ENCODE peak calls at places on chromosomes 13 and 19, in seven cellular contexts. P is ELR; O is CD8-positive, alpha-beta memory T cell; X is type B pancreatic cell; B is H54; E is NCI-H1436 treated with DMSO at 0.1 percent for 48 hours; V is activated T-cell treated with anti-CD3 and anti-CD28 coated beads, Interleukin-2, amount 50 U/mL, for 72 hours. M is an unnamed sample.

GRCh38 chr13:94079876-94080275 is 399.6 kb downstream of the DCT start:
- DNase-seq in P (no peak), X (no peak), V (no peak), B (no peak), O (no peak), E (no peak), M (peak)

GRCh38 chr19:28846094-28846812 is 366.7 kb downstream of the UQCRFS1 start:
- DNase-seq in V (no peak), E (no peak), P (no peak), O (no peak), B (no peak), X (no peak), M (no peak)

GRCh38 chr19:51706885-51707284 is 13.8 kb downstream of the SPACA6 start:
- DNase-seq in V (no peak), X (no peak), B (no peak), E (no peak), P (no peak), O (no peak), M (no peak)

GRCh38 chr19:46288896-46289588 is 7.8 kb upstream of the HIF3A start:
- DNase-seq in O (no peak), V (no peak), P (peak), X (no peak), E (no peak), B (peak), M (peak)

GRCh38 chr19:3404324-3405260 is 38.2 kb downstream of the NFIC start:
- DNase-seq in E (no peak), P (peak), V (no peak), O (no peak), B (no peak), X (no peak), M (peak)

GRCh38 chr19:31517466-31518180 is 168.4 kb upstream of the TSHZ3 start:
- DNase-seq in E (no peak), B (no peak), O (no peak), P (no peak), V (no peak), X (peak), M (no peak)

GRCh38 chr19:19636573-19636972 is 6.9 kb downstream of the GMIP start:
- DNase-seq in V (no peak), X (no peak), P (no peak), B (no peak), E (no peak), O (no peak), M (no peak)

GRCh38 chr13:101453784-101454201 is 1.3 kb downstream of the ITGBL1 start:
- DNase-seq in B (no peak), P (peak), O (no peak), E (peak), X (no peak), V (no peak), M (peak)

GRCh38 chr13:28613562-28613961 is 45.4 kb upstream of the POMP start:
- DNase-seq in E (no peak), P (no peak), V (no peak), X (no peak), B (no peak), O (no peak), M (no peak)

GRCh38 chr19:13894552-13894951 is 11.4 kb downstream of the BRME1 start:
- DNase-seq in P (no peak), X (no peak), B (no peak), E (no peak), O (no peak), V (no peak), M (no peak)

GRCh38 chr19:38852231-38853044 is 2.7 kb upstream of the HNRNPL start:
- DNase-seq in X (peak), B (peak), O (peak), V (peak), P (peak), E (no peak), M (peak)

GRCh38 chr13:49495783-49496762 is at the start of gene PHF11:
- DNase-seq in B (peak), X (peak), E (no peak), P (peak), O (peak), V (peak), M (peak)

GRCh38 chr19:9966448-9966847 is 30.1 kb upstream of the OLFM2 start:
- DNase-seq in E (no peak), P (no peak), O (no peak), B (no peak), V (no peak), X (no peak), M (no peak)

GRCh38 chr13:40910324-40911050 is 108.6 kb downstream of the ELF1 start:
- DNase-seq in X (no peak), B (no peak), V (no peak), O (no peak), E (no peak), P (peak), M (peak)

GRCh38 chr19:8526345-8527062 is 12.5 kb upstream of the ZNF414 start:
- DNase-seq in O (peak), P (peak), E (no peak), V (peak), B (peak), X (peak), M (peak)

GRCh38 chr19:36141039-36141914 is 1.4 kb downstream of the CAPNS1 start:
- DNase-seq in P (peak), X (peak), O (peak), B (peak), E (peak), V (peak), M (peak)

GRCh38 chr13:37686501-37686900 is 87.9 kb upstream of the POSTN start:
- DNase-seq in V (no peak), O (no peak), P (no peak), E (no peak), B (no peak), X (no peak), M (no peak)

GRCh38 chr19:58380736-58381459 is at the start of gene ZNF837:
- DNase-seq in E (peak), P (peak), V (peak), O (peak), B (peak), X (peak), M (peak)

GRCh38 chr13:19606152-19606551 is 27.3 kb upstream of the MPHOSPH8 start:
- DNase-seq in B (peak), V (no peak), O (no peak), X (no peak), P (peak), E (no peak), M (peak)

GRCh38 chr13:108681986-108682562 is 52.7 kb downstream of the MYO16 start:
- DNase-seq in E (no peak), P (no peak), V (no peak), X (no peak), O (no peak), B (no peak), M (no peak)

GRCh38 chr19:2333027-2333806 is 4.7 kb downstream of the SPPL2B start:
- DNase-seq in P (no peak), O (peak), B (no peak), E (no peak), X (no peak), V (no peak), M (no peak)

GRCh38 chr19:4066682-4067395 is at the start of gene ZBTB7A:
- DNase-seq in X (no peak), B (peak), V (peak), E (no peak), P (peak), O (peak), M (peak)

GRCh38 chr13:39297664-39298171 is 259.5 kb downstream of the NHLRC3 start:
- DNase-seq in X (no peak), B (no peak), V (no peak), E (no peak), P (no peak), O (no peak), M (peak)

GRCh38 chr13:40565282-40566148 is 100.9 kb downstream of the FOXO1 start:
- DNase-seq in P (peak), O (no peak), B (peak), X (no peak), V (peak), E (no peak), M (no peak)

GRCh38 chr19:30086916-30087315 is 144.9 kb downstream of the URI1 start:
- DNase-seq in P (no peak), V (no peak), E (no peak), X (no peak), O (no peak), B (no peak), M (no peak)

GRCh38 chr13:114111577-114111976 is 20.8 kb downstream of the RASA3 start:
- DNase-seq in O (peak), V (peak), B (no peak), P (peak), E (no peak), X (no peak), M (peak)

GRCh38 chr19:55212447-55212846 is 3.1 kb upstream of the PTPRH start:
- DNase-seq in V (peak), E (no peak), B (no peak), X (no peak), P (peak), O (no peak), M (no peak)

GRCh38 chr13:29677627-29678026 is 82.1 kb upstream of the SLC7A1 start:
- DNase-seq in P (no peak), O (no peak), B (no peak), V (no peak), E (no peak), X (no peak), M (no peak)

GRCh38 chr19:53903055-53903680 is 5.9 kb upstream of the CACNG7 start:
- DNase-seq in V (peak), B (peak), O (peak), P (peak), X (no peak), E (no peak), M (no peak)

GRCh38 chr19:2867025-2867991 is at the start of gene ZNF556:
- DNase-seq in E (peak), P (no peak), X (no peak), O (no peak), V (no peak), B (peak), M (peak)

GRCh38 chr13:41458187-41458938 is 1.0 kb downstream of the RGCC start:
- DNase-seq in P (peak), E (no peak), X (no peak), B (no peak), O (peak), V (peak), M (no peak)

GRCh38 chr19:42634409-42635232 is 39.9 kb upstream of the CEACAM8 start:
- DNase-seq in E (no peak), V (peak), O (no peak), X (no peak), P (peak), B (peak), M (peak)

GRCh38 chr13:112952759-112953541 is 16.1 kb upstream of the MCF2L start:
- DNase-seq in P (no peak), B (no peak), O (no peak), E (no peak), X (no peak), V (no peak), M (no peak)

GRCh38 chr13:39767791-39768564 is 112.5 kb downstream of the COG6 start:
- DNase-seq in P (no peak), X (no peak), O (no peak), E (peak), B (no peak), V (no peak), M (no peak)

M was measured in AG10803.